ENCODE peak calls at places on chromosomes 12 and 14, in six cellular contexts. T is cardiac fibroblast; M is stimulated activated CD4-positive, alpha-beta T cell treated with anti-CD3 and anti-CD28 coated beads, Interleukin-15, amount 100 ng/mL, for 1 hour; F is hippocampal formation; V is germinal center; L is HTR-8/SVneo. C is an unnamed sample.

GRCh38 chr12:55659486-55660385 is 23.0 kb downstream of the OR10P1 start:
- DNase-seq in T (peak; percentile 80), M (no peak), F (no peak), V (no peak), L (no peak), C (no peak)

GRCh38 chr14:75417674-75418073 is 10.1 kb upstream of the JDP2 start:
- DNase-seq in T (peak; percentile 81), M (no peak), F (no peak), V (no peak), L (no peak), C (no peak)

GRCh38 chr12:131096681-131097181 is 143.0 kb downstream of the ADGRD1 start:
- DNase-seq in T (no peak), M (no peak), F (no peak), V (no peak), L (no peak), C (no peak)

GRCh38 chr12:91778938-91779400 is 366.7 kb downstream of the BTG1 start:
- DNase-seq in T (peak; percentile 76), M (peak; percentile 2), F (no peak), V (no peak), L (peak; percentile 68), C (no peak)

GRCh38 chr12:93361159-93361919 is 16.4 kb upstream of the NUDT4 start:
- DNase-seq in T (peak; percentile 65), M (no peak), F (no peak), V (no peak), L (no peak), C (no peak)

GRCh38 chr14:29446971-29447370 is 480.7 kb downstream of the PRKD1 start:
- DNase-seq in T (no peak), M (no peak), F (no peak), V (no peak), L (no peak), C (no peak)

GRCh38 chr12:96143392-96143791 is 50.8 kb upstream of the ELK3 start:
- DNase-seq in T (no peak), M (no peak), F (no peak), V (peak; percentile 33), L (no peak), C (no peak)

GRCh38 chr14:51626185-51626584 is 25.5 kb upstream of the FRMD6 start:
- DNase-seq in T (no peak), M (no peak), F (no peak), V (no peak), L (no peak), C (no peak)

GRCh38 chr12:65895759-65896656 is 71.7 kb downstream of the HMGA2 start:
- DNase-seq in T (peak; percentile 45), M (no peak), F (no peak), V (no peak), L (no peak), C (no peak)

GRCh38 chr12:85829391-85829790 is 6.8 kb downstream of the RASSF9 start:
- DNase-seq in T (peak; percentile 52), M (no peak), F (no peak), V (no peak), L (no peak), C (no peak)

GRCh38 chr14:105885561-105886320 is 359.4 kb downstream of the TMEM121 start:
- DNase-seq in T (no peak), M (no peak), F (no peak), V (no peak), L (no peak), C (no peak)

GRCh38 chr12:82015623-82016347 is 256.6 kb upstream of the PPFIA2 start:
- DNase-seq in T (no peak), M (no peak), F (no peak), V (no peak), L (no peak), C (no peak)

GRCh38 chr14:55780156-55780946 is 200.3 kb downstream of the KTN1 start:
- DNase-seq in T (peak; percentile 97), M (no peak), F (no peak), V (no peak), L (no peak), C (no peak)

GRCh38 chr14:96261053-96261452 is 5.0 kb downstream of the BDKRB1 start:
- DNase-seq in T (no peak), M (no peak), F (no peak), V (no peak), L (no peak), C (no peak)

GRCh38 chr14:81637639-81638038 is 104.0 kb upstream of the SEL1L start:
- DNase-seq in T (no peak), M (no peak), F (no peak), V (no peak), L (no peak), C (no peak)

GRCh38 chr14:34173916-34174315 is 223.0 kb upstream of the EGLN3 start:
- DNase-seq in T (no peak), M (no peak), F (no peak), V (no peak), L (no peak), C (no peak)

GRCh38 chr14:89027097-89027740 is 202.8 kb downstream of the TTC8 start:
- DNase-seq in T (peak; percentile 56), M (peak; percentile 16), F (peak; percentile 6), V (peak; percentile 83), L (peak; percentile 78), C (no peak)

GRCh38 chr12:108309674-108310312 is 29.3 kb downstream of the CMKLR1 start:
- DNase-seq in T (no peak), M (no peak), F (no peak), V (no peak), L (no peak), C (no peak)